ENCODE peak calls at places on chromosomes 5 and 9, in nine cellular contexts. Q, Z, X, P, W, J, G, K and F are unnamed samples.
A peak's percentile ranks its signal among the peaks of the same experiment; 100 is the strongest.

GRCh38 chr9:27407966-27408365 is 111.0 kb upstream of the EQTN start:
- DNase-seq in Q (no peak), Z (no peak), X (no peak), P (no peak), W (no peak), J (no peak), G (no peak), K (no peak), F (no peak)

GRCh38 chr5:54785729-54786548 is 199.5 kb downstream of the ESM1 start:
- DNase-seq in Q (peak; percentile 31), Z (peak; percentile 66), X (no peak), P (no peak), W (no peak), J (no peak), G (no peak), K (peak; percentile 25), F (no peak)

GRCh38 chr9:81656004-81656403 is 33.3 kb downstream of the TLE1 start:
- DNase-seq in Q (no peak), Z (no peak), X (no peak), P (no peak), W (no peak), J (no peak), G (no peak), K (no peak), F (no peak)

GRCh38 chr9:134618823-134619454 is 22.7 kb upstream of the COL5A1 start:
- DNase-seq in Q (no peak), Z (peak; percentile 26), X (no peak), P (no peak), W (no peak), J (no peak), G (no peak), K (peak; percentile 39), F (no peak)

GRCh38 chr5:130189961-130190360 is 285.7 kb downstream of the CHSY3 start:
- DNase-seq in Q (no peak), Z (no peak), X (no peak), P (no peak), W (no peak), J (no peak), G (no peak), K (no peak), F (no peak)

GRCh38 chr5:107474724-107475489 is 195.8 kb downstream of the EFNA5 start:
- DNase-seq in Q (peak; percentile 11), Z (no peak), X (no peak), P (no peak), W (no peak), J (no peak), G (no peak), K (no peak), F (no peak)

GRCh38 chr9:22112870-22113846 is 104.1 kb upstream of the CDKN2B start:
- DNase-seq in Q (no peak), Z (no peak), X (no peak), P (no peak), W (no peak), J (no peak), G (no peak), K (no peak), F (no peak)

GRCh38 chr9:131590907-131591844 is 45.9 kb downstream of the PRRT1B start:
- DNase-seq in Q (peak; percentile 75), Z (peak; percentile 89), X (peak; percentile 65), P (peak; percentile 84), W (peak; percentile 57), J (peak; percentile 40), G (no peak), K (peak; percentile 98), F (peak; percentile 28)

GRCh38 chr9:68747043-68747533 is 42.0 kb downstream of the PIP5K1B start:
- DNase-seq in Q (no peak), Z (no peak), X (no peak), P (no peak), W (no peak), J (peak; percentile 45), G (no peak), K (no peak), F (no peak)

GRCh38 chr9:137053944-137054931 is at the start of gene ENTPD2:
- DNase-seq in Q (no peak), Z (no peak), X (no peak), P (no peak), W (no peak), J (peak; percentile 82), G (no peak), K (no peak), F (no peak)

GRCh38 chr5:149037819-149038218 is 25.0 kb downstream of the SH3TC2 start:
- DNase-seq in Q (no peak), Z (no peak), X (no peak), P (no peak), W (no peak), J (no peak), G (peak; percentile 67), K (no peak), F (no peak)

GRCh38 chr5:56247596-56247995 is 14.5 kb upstream of the ANKRD55 start:
- DNase-seq in Q (no peak), Z (no peak), X (no peak), P (no peak), W (no peak), J (no peak), G (no peak), K (peak; percentile 42), F (no peak)

GRCh38 chr5:95861221-95861857 is 38.8 kb upstream of the GLRX start:
- DNase-seq in Q (peak; percentile 59), Z (peak; percentile 74), X (no peak), P (no peak), W (no peak), J (no peak), G (peak; percentile 24), K (peak; percentile 87), F (peak; percentile 98)

GRCh38 chr5:115541586-115541985 is 3.0 kb downstream of the FEM1C start:
- DNase-seq in Q (no peak), Z (no peak), X (no peak), P (no peak), W (no peak), J (no peak), G (no peak), K (no peak), F (no peak)